ENCODE peak calls at places on chromosomes 12 and 14, in five cellular contexts. D is stimulated activated CD4-positive, alpha-beta T cell treated with anti-CD3 and anti-CD28 coated beads, TNF-alpha, amount 100 ng/mL, for 24 hours; J is NCI-H1694 treated with DMSO at 0.1 percent for 48 hours; V is pulmonary artery endothelial cell; X is NCI-H69. C is an unnamed sample.

GRCh38 chr14:105384605-105385321 is 13.6 kb upstream of the TEX22 start:
- DNase-seq in D (no peak), J (no peak), V (no peak), X (no peak), C (no peak)

GRCh38 chr12:57250541-57250940 is 446 bp downstream of the STAC3 start:
- DNase-seq in D (no peak), J (no peak), V (no peak), X (no peak), C (no peak)

GRCh38 chr14:85577542-85578140 is 47.7 kb downstream of the FLRT2 start:
- DNase-seq in D (no peak), J (no peak), V (no peak), X (no peak), C (no peak)

GRCh38 chr12:108337235-108338223 is 1.6 kb downstream of the CMKLR1 start:
- DNase-seq in D (no peak), J (no peak), V (no peak), X (peak), C (no peak)

GRCh38 chr14:93086441-93087055 is 29.2 kb downstream of the ITPK1 start:
- DNase-seq in D (no peak), J (no peak), V (no peak), X (peak), C (no peak)

GRCh38 chr12:65986047-65986446 is 144.5 kb downstream of the LLPH start:
- DNase-seq in D (no peak), J (no peak), V (no peak), X (no peak), C (no peak)

GRCh38 chr12:108814462-108815211 is 42.7 kb downstream of the SSH1 start:
- DNase-seq in D (no peak), J (peak), V (no peak), X (peak), C (peak)

GRCh38 chr14:65263161-65263788 is 149.3 kb upstream of the FUT8 start:
- DNase-seq in D (no peak), J (no peak), V (no peak), X (no peak), C (no peak)

GRCh38 chr14:68785817-68786490 is 6.9 kb downstream of the ZFP36L1 start:
- DNase-seq in D (no peak), J (no peak), V (no peak), X (no peak), C (peak)

GRCh38 chr12:107134558-107134957 is 41.2 kb upstream of the CRY1 start:
- DNase-seq in D (peak), J (no peak), V (no peak), X (peak), C (no peak)

GRCh38 chr12:509494-509893 is 49.8 kb downstream of the B4GALNT3 start:
- DNase-seq in D (no peak), J (no peak), V (peak), X (peak), C (no peak)

GRCh38 chr14:62179367-62180018 is 417.3 kb downstream of the SNAPC1 start:
- DNase-seq in D (peak), J (peak), V (peak), X (peak), C (no peak)

GRCh38 chr14:35044939-35045797 is 904 bp upstream of the FAM177A1 start:
- DNase-seq in D (no peak), J (no peak), V (no peak), X (no peak), C (no peak)

GRCh38 chr12:26339976-26340375 is 144.6 kb downstream of the SSPN start:
- DNase-seq in D (no peak), J (no peak), V (no peak), X (no peak), C (no peak)

GRCh38 chr14:105939810-105940508 is 413.6 kb downstream of the TMEM121 start:
- DNase-seq in D (no peak), J (no peak), V (no peak), X (no peak), C (no peak)

GRCh38 chr14:101839236-101839635 is 77.7 kb downstream of the PPP2R5C start:
- DNase-seq in D (peak), J (no peak), V (no peak), X (peak), C (no peak)

GRCh38 chr12:49055978-49056754 is 4.4 kb downstream of the KMT2D start:
- DNase-seq in D (peak), J (peak), V (peak), X (peak), C (peak)

GRCh38 chr14:34124585-34124984 is 173.7 kb upstream of the EGLN3 start:
- DNase-seq in D (no peak), J (no peak), V (no peak), X (no peak), C (no peak)

GRCh38 chr12:124172646-124173045 is 122.2 kb upstream of the RFLNA start:
- DNase-seq in D (no peak), J (no peak), V (no peak), X (no peak), C (no peak)

GRCh38 chr14:95339301-95339865 is 19.7 kb upstream of the CLMN start:
- DNase-seq in D (no peak), J (no peak), V (no peak), X (no peak), C (no peak)

GRCh38 chr14:76887196-76887595 is 61.0 kb downstream of the LRRC74A start:
- DNase-seq in D (no peak), J (no peak), V (no peak), X (no peak), C (no peak)

GRCh38 chr12:65742481-65742971 is 81.8 kb upstream of the HMGA2 start:
- DNase-seq in D (no peak), J (no peak), V (no peak), X (no peak), C (no peak)

GRCh38 chr14:102760485-102761193 is 16.6 kb upstream of the TRAF3 start:
- DNase-seq in D (no peak), J (no peak), V (no peak), X (no peak), C (no peak)

GRCh38 chr14:90239139-90239538 is 17.2 kb upstream of the PSMC1 start:
- DNase-seq in D (no peak), J (no peak), V (no peak), X (peak), C (no peak)

GRCh38 chr12:1668833-1669543 is 21.9 kb upstream of the ADIPOR2 start:
- DNase-seq in D (no peak), J (no peak), V (no peak), X (no peak), C (no peak)

GRCh38 chr12:55068416-55069010 is 48.7 kb downstream of the NEUROD4 start:
- DNase-seq in D (no peak), J (peak), V (peak), X (peak), C (no peak)